ENCODE peak calls at places on chromosomes 2 and 18, in four cellular contexts. One of them, this sample, is unnamed.

GRCh38 chr2:175432021-175432420 is 250.5 kb upstream of the ATP5MC3 start:
- DNase-seq in right atrium auricular region: no peak
- DNase-seq in non-pigmented ciliary epithelial cell: no peak
- DNase-seq in aorta: no peak
- DNase-seq in this sample: no peak

GRCh38 chr2:207960911-207961310 is 64.4 kb downstream of the PLEKHM3 start:
- DNase-seq in right atrium auricular region: no peak
- DNase-seq in non-pigmented ciliary epithelial cell: no peak
- DNase-seq in aorta: no peak
- DNase-seq in this sample: no peak

GRCh38 chr2:162824319-162824718 is 14.2 kb downstream of the KCNH7 start:
- DNase-seq in right atrium auricular region: no peak
- DNase-seq in non-pigmented ciliary epithelial cell: no peak
- DNase-seq in aorta: no peak
- DNase-seq in this sample: no peak

GRCh38 chr2:72815655-72816268 is 10.1 kb downstream of the EXOC6B start:
- DNase-seq in right atrium auricular region: no peak
- DNase-seq in non-pigmented ciliary epithelial cell: no peak
- DNase-seq in aorta: peak
- DNase-seq in this sample: no peak

GRCh38 chr2:238125127-238125885 is 13.2 kb upstream of the KLHL30 start:
- DNase-seq in right atrium auricular region: no peak
- DNase-seq in non-pigmented ciliary epithelial cell: no peak
- DNase-seq in aorta: peak
- DNase-seq in this sample: no peak

GRCh38 chr2:88658890-88659881 is 31.9 kb upstream of the EIF2AK3 start:
- DNase-seq in right atrium auricular region: peak
- DNase-seq in non-pigmented ciliary epithelial cell: no peak
- DNase-seq in aorta: no peak
- DNase-seq in this sample: peak

GRCh38 chr18:37956902-37957301 is 391.3 kb upstream of the CELF4 start:
- DNase-seq in right atrium auricular region: no peak
- DNase-seq in non-pigmented ciliary epithelial cell: no peak
- DNase-seq in aorta: no peak
- DNase-seq in this sample: no peak

GRCh38 chr2:218733615-218734021 is 23.0 kb downstream of the TTLL4 start:
- DNase-seq in right atrium auricular region: peak
- DNase-seq in non-pigmented ciliary epithelial cell: no peak
- DNase-seq in aorta: no peak
- DNase-seq in this sample: peak

GRCh38 chr2:20823917-20824316 is 1.0 kb upstream of the LDAH start:
- DNase-seq in right atrium auricular region: no peak
- DNase-seq in non-pigmented ciliary epithelial cell: no peak
- DNase-seq in aorta: no peak
- DNase-seq in this sample: no peak

GRCh38 chr18:4544131-4544530 is 89.0 kb upstream of the DLGAP1 start:
- DNase-seq in right atrium auricular region: no peak
- DNase-seq in non-pigmented ciliary epithelial cell: peak
- DNase-seq in aorta: no peak
- DNase-seq in this sample: no peak

GRCh38 chr2:231503777-231504176 is 26.5 kb downstream of the NMUR1 start:
- DNase-seq in right atrium auricular region: no peak
- DNase-seq in non-pigmented ciliary epithelial cell: no peak
- DNase-seq in aorta: peak
- DNase-seq in this sample: no peak

GRCh38 chr2:168208652-168209051 is 38.7 kb downstream of the STK39 start:
- DNase-seq in right atrium auricular region: no peak
- DNase-seq in non-pigmented ciliary epithelial cell: no peak
- DNase-seq in aorta: no peak
- DNase-seq in this sample: no peak

GRCh38 chr2:176830362-176830761 is 382.2 kb upstream of the HNRNPA3 start:
- DNase-seq in right atrium auricular region: no peak
- DNase-seq in non-pigmented ciliary epithelial cell: no peak
- DNase-seq in aorta: no peak
- DNase-seq in this sample: no peak

GRCh38 chr2:218898109-218898878 is 17.6 kb downstream of the WNT10A start:
- DNase-seq in right atrium auricular region: peak
- DNase-seq in non-pigmented ciliary epithelial cell: no peak
- DNase-seq in aorta: peak
- DNase-seq in this sample: peak

GRCh38 chr18:57347784-57348183 is 4.6 kb upstream of the ST8SIA3 start:
- DNase-seq in right atrium auricular region: no peak
- DNase-seq in non-pigmented ciliary epithelial cell: no peak
- DNase-seq in aorta: no peak
- DNase-seq in this sample: no peak

GRCh38 chr2:129239143-129239542 is 740.3 kb upstream of the RAB6C start:
- DNase-seq in right atrium auricular region: no peak
- DNase-seq in non-pigmented ciliary epithelial cell: no peak
- DNase-seq in aorta: no peak
- DNase-seq in this sample: no peak

GRCh38 chr2:109513749-109514588 is 99.8 kb downstream of the SEPTIN10 start:
- DNase-seq in right atrium auricular region: peak
- DNase-seq in non-pigmented ciliary epithelial cell: peak
- DNase-seq in aorta: no peak
- DNase-seq in this sample: peak

GRCh38 chr2:135037831-135038230 is 9.4 kb downstream of the MAP3K19 start:
- DNase-seq in right atrium auricular region: no peak
- DNase-seq in non-pigmented ciliary epithelial cell: no peak
- DNase-seq in aorta: no peak
- DNase-seq in this sample: peak

GRCh38 chr18:67261931-67262552 is 254.5 kb downstream of the DSEL start:
- DNase-seq in right atrium auricular region: no peak
- DNase-seq in non-pigmented ciliary epithelial cell: no peak
- DNase-seq in aorta: no peak
- DNase-seq in this sample: no peak

GRCh38 chr2:42566837-42567251 is 1.6 kb upstream of the MTA3 start:
- DNase-seq in right atrium auricular region: no peak
- DNase-seq in non-pigmented ciliary epithelial cell: no peak
- DNase-seq in aorta: no peak
- DNase-seq in this sample: no peak

GRCh38 chr18:63708650-63709049 is 5.9 kb downstream of the SERPINB11 start:
- DNase-seq in right atrium auricular region: no peak
- DNase-seq in non-pigmented ciliary epithelial cell: peak
- DNase-seq in aorta: no peak
- DNase-seq in this sample: peak

GRCh38 chr2:190023860-190024259 is 38.7 kb downstream of the MSTN start:
- DNase-seq in right atrium auricular region: no peak
- DNase-seq in non-pigmented ciliary epithelial cell: peak
- DNase-seq in aorta: no peak
- DNase-seq in this sample: peak

GRCh38 chr2:26642437-26642836 is 1.3 kb upstream of the CIB4 start:
- DNase-seq in right atrium auricular region: no peak
- DNase-seq in non-pigmented ciliary epithelial cell: no peak
- DNase-seq in aorta: no peak
- DNase-seq in this sample: no peak

GRCh38 chr2:239835056-239835455 is 190.1 kb downstream of the NDUFA10 start:
- DNase-seq in right atrium auricular region: peak
- DNase-seq in non-pigmented ciliary epithelial cell: no peak
- DNase-seq in aorta: no peak
- DNase-seq in this sample: no peak

GRCh38 chr18:53268455-53268854 is 928.5 kb downstream of the DCC start:
- DNase-seq in right atrium auricular region: no peak
- DNase-seq in non-pigmented ciliary epithelial cell: no peak
- DNase-seq in aorta: no peak
- DNase-seq in this sample: no peak

GRCh38 chr2:230325316-230326243 is 1.4 kb upstream of the SP140L start:
- DNase-seq in right atrium auricular region: no peak
- DNase-seq in non-pigmented ciliary epithelial cell: no peak
- DNase-seq in aorta: no peak
- DNase-seq in this sample: no peak

GRCh38 chr2:47088371-47089082 is 66.6 kb downstream of the STPG4 start:
- DNase-seq in right atrium auricular region: no peak
- DNase-seq in non-pigmented ciliary epithelial cell: no peak
- DNase-seq in aorta: no peak
- DNase-seq in this sample: no peak

GRCh38 chr2:136932700-136933099 is 167.4 kb downstream of the THSD7B start:
- DNase-seq in right atrium auricular region: no peak
- DNase-seq in non-pigmented ciliary epithelial cell: no peak
- DNase-seq in aorta: no peak
- DNase-seq in this sample: peak

GRCh38 chr2:188244383-188244782 is 47.3 kb upstream of the GULP1 start:
- DNase-seq in right atrium auricular region: no peak
- DNase-seq in non-pigmented ciliary epithelial cell: no peak
- DNase-seq in aorta: no peak
- DNase-seq in this sample: no peak

GRCh38 chr2:46632349-46632748 is 153.0 kb downstream of the TMEM247 start:
- DNase-seq in right atrium auricular region: no peak
- DNase-seq in non-pigmented ciliary epithelial cell: no peak
- DNase-seq in aorta: no peak
- DNase-seq in this sample: peak

GRCh38 chr2:201574754-201575153 is 68.5 kb downstream of the TMEM237 start:
- DNase-seq in right atrium auricular region: no peak
- DNase-seq in non-pigmented ciliary epithelial cell: no peak
- DNase-seq in aorta: no peak
- DNase-seq in this sample: no peak

This sample was measured in AG10803.